ENCODE peak calls at places on chromosome 6, in eight cellular contexts. T, W, E, N, K, C, J and V are unnamed samples.

GRCh38 chr6:169921227-169921626 is 169.8 kb downstream of the ERMARD start:
- DNase-seq in T (no peak), W (no peak), K (no peak), C (no peak), E (no peak), N (no peak), J (no peak), V (no peak)

GRCh38 chr6:72524011-72524645 is 97.7 kb upstream of the KCNQ5 start:
- DNase-seq in N (no peak), C (no peak), J (no peak), T (no peak), W (no peak), K (no peak), E (no peak), V (peak; percentile 4)

GRCh38 chr6:125942677-125943527 is 13.7 kb upstream of the HINT3 start:
- DNase-seq in K (no peak), J (peak; percentile 93), C (no peak), W (no peak), T (no peak), E (no peak), N (no peak), V (peak; percentile 78)

GRCh38 chr6:1987640-1988039 is 257.8 kb downstream of the GMDS start:
- DNase-seq in N (peak; percentile 21), K (no peak), J (no peak), W (peak; percentile 82), E (no peak), C (no peak), T (no peak), V (peak; percentile 9)

GRCh38 chr6:43772571-43773049 is 2.6 kb downstream of the VEGFA start:
- DNase-seq in T (no peak), W (peak; percentile 37), C (no peak), K (no peak), E (no peak), N (no peak), J (no peak), V (no peak)

GRCh38 chr6:154070041-154070440 is 31.0 kb downstream of the OPRM1 start:
- DNase-seq in J (no peak), N (no peak), K (no peak), W (no peak), C (no peak), T (no peak), E (no peak), V (no peak)

GRCh38 chr6:108442770-108443520 is 117.8 kb upstream of the FOXO3 start:
- DNase-seq in C (no peak), N (no peak), K (no peak), J (no peak), T (no peak), E (no peak), W (no peak), V (no peak)

GRCh38 chr6:33590531-33591198 is 10.6 kb upstream of the BAK1 start:
- DNase-seq in T (no peak), C (no peak), N (no peak), W (peak; percentile 61), K (no peak), E (no peak), J (no peak), V (no peak)

GRCh38 chr6:55678330-55679224 is 99.6 kb upstream of the HMGCLL1 start:
- DNase-seq in E (no peak), T (no peak), N (no peak), J (no peak), W (no peak), C (no peak), K (no peak), V (no peak)

GRCh38 chr6:159044899-159045727 is at the start of gene TAGAP:
- DNase-seq in N (no peak), E (no peak), T (peak; percentile 79), J (peak; percentile 49), C (peak; percentile 83), W (peak; percentile 35), K (peak; percentile 88), V (no peak)

GRCh38 chr6:134810402-134810801 is 139.5 kb downstream of the ALDH8A1 start:
- DNase-seq in W (no peak), E (no peak), T (no peak), J (no peak), K (no peak), C (no peak), N (no peak), V (no peak)

GRCh38 chr6:149985506-149985937 is 21.8 kb downstream of the ULBP1 start:
- DNase-seq in J (no peak), T (no peak), K (no peak), N (no peak), W (peak; percentile 30), C (no peak), E (no peak), V (no peak)

GRCh38 chr6:17768388-17768787 is 61.7 kb upstream of the NUP153 start:
- DNase-seq in N (no peak), K (no peak), E (peak; percentile 13), C (no peak), T (no peak), J (peak; percentile 31), W (peak; percentile 25), V (no peak)

GRCh38 chr6:95431637-95432228 is 145.6 kb upstream of the MANEA start:
- DNase-seq in C (peak; percentile 29), J (peak; percentile 74), T (no peak), K (no peak), N (peak; percentile 5), W (peak; percentile 40), E (peak; percentile 13), V (peak; percentile 39)

GRCh38 chr6:82196159-82196558 is 51.4 kb downstream of the IBTK start:
- DNase-seq in T (no peak), N (no peak), W (no peak), J (no peak), C (no peak), K (no peak), E (no peak), V (no peak)

GRCh38 chr6:155495011-155495768 is 39.6 kb upstream of the NOX3 start:
- DNase-seq in K (no peak), T (no peak), C (no peak), J (no peak), W (peak; percentile 60), N (peak; percentile 66), E (peak; percentile 77), V (no peak)

GRCh38 chr6:12071064-12071615 is 59.0 kb downstream of the HIVEP1 start:
- DNase-seq in J (no peak), T (no peak), K (no peak), C (no peak), E (no peak), W (no peak), N (no peak), V (no peak)

GRCh38 chr6:142946924-142947701 is 2.1 kb upstream of the HIVEP2 start:
- DNase-seq in E (peak; percentile 81), W (peak; percentile 87), J (peak; percentile 86), K (peak; percentile 83), T (peak; percentile 79), C (peak; percentile 85), N (peak; percentile 5), V (peak; percentile 73)

GRCh38 chr6:137541531-137541930 is 47.3 kb upstream of the OLIG3 start:
- DNase-seq in T (no peak), N (no peak), W (no peak), C (no peak), E (no peak), J (no peak), K (no peak), V (no peak)